ENCODE peak calls at places on chromosomes 13 and 19, in nine cellular contexts. M is psoas muscle, Q is SK-N-SH, H is brain microvascular endothelial cell, Z is GM06990, Y is AG04450, P is A673, K is mammary epithelial cell, J is endothelial cell. V is an unnamed sample.

GRCh38 chr19:18845961-18846360 is 14.2 kb downstream of the UPF1 start:
- DNase-seq in M (peak; percentile 46), Q (peak; percentile 3), H (no peak), Z (no peak), Y (no peak), P (no peak), K (no peak), J (no peak), V (no peak)

GRCh38 chr13:31204592-31204991 is 4.8 kb downstream of the B3GLCT start:
- DNase-seq in M (no peak), Q (peak; percentile 40), H (peak; percentile 54), Z (no peak), Y (no peak), P (peak; percentile 47), K (peak; percentile 58), J (no peak), V (no peak)

GRCh38 chr13:47327856-47328255 is 431.0 kb upstream of the HTR2A start:
- DNase-seq in M (no peak), Q (no peak), H (no peak), Z (no peak), Y (no peak), P (no peak), K (no peak), J (no peak), V (no peak)

GRCh38 chr13:27621116-27621365 is 651 bp upstream of the POLR1D start:
- DNase-seq in M (no peak), Q (no peak), H (no peak), Z (no peak), Y (no peak), P (peak; percentile 57), K (no peak), J (no peak), V (no peak)

GRCh38 chr19:15556634-15557181 is 48.4 kb downstream of the CYP4F22 start:
- DNase-seq in M (no peak), Q (no peak), H (no peak), Z (no peak), Y (no peak), P (no peak), K (no peak), J (no peak), V (no peak)

GRCh38 chr13:60392136-60392535 is 4.9 kb upstream of the TDRD3 start:
- DNase-seq in M (no peak), Q (no peak), H (no peak), Z (no peak), Y (no peak), P (no peak), K (no peak), J (no peak), V (no peak)

GRCh38 chr19:17402982-17403855 is 2.2 kb downstream of the BST2 start:
- DNase-seq in M (no peak), Q (peak; percentile 98), H (peak; percentile 7), Z (no peak), Y (no peak), P (no peak), K (no peak), J (peak; percentile 67), V (no peak)

GRCh38 chr13:46124967-46125933 is 20.4 kb upstream of the CPB2 start:
- DNase-seq in M (no peak), Q (no peak), H (no peak), Z (no peak), Y (no peak), P (peak; percentile 95), K (no peak), J (no peak), V (no peak)

DNA sequence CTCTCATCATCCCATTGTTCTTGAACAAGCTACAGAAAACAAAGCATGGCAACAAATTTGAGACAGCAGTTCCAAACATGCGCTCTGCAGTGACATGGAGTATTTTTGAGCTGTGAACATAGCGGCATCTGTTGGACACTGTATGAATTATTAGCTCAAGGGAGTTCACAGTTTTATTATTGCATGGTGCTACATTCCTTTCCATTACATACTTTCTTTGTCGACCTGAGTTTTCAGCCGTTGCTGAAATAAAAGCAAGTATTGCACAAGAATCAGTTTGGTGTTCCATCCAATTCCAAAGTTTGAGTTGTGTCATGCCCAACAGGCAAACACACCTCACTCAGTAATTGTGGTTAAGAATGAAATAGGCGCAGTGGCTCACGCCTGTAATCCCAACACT is 30.1 kb upstream of the METTL21C start:
- DNase-seq in M (no peak), Q (peak; percentile 29), H (peak; percentile 54), Z (no peak), Y (no peak), P (peak; percentile 60), K (peak; percentile 93), J (no peak), V (no peak)
- TF ChIP-seq CTCF in M (peak; percentile 63), Q (peak; percentile 67), H (peak; percentile 63), Z (peak; percentile 18), Y (peak; percentile 36), P (peak; percentile 65), K (peak; percentile 74), J (no peak), V (no peak)

GRCh38 chr13:95559100-95559499 is 6.6 kb downstream of the CLDN10 start:
- DNase-seq in M (no peak), Q (no peak), H (no peak), Z (no peak), Y (no peak), P (no peak), K (no peak), J (no peak), V (no peak)

GRCh38 chr13:95560387-95560786 is 7.9 kb downstream of the CLDN10 start:
- DNase-seq in M (no peak), Q (no peak), H (no peak), Z (no peak), Y (no peak), P (no peak), K (no peak), J (no peak), V (no peak)

GRCh38 chr13:95564948-95565347 is 12.4 kb downstream of the CLDN10 start:
- DNase-seq in M (no peak), Q (no peak), H (no peak), Z (no peak), Y (no peak), P (no peak), K (peak; percentile 81), J (no peak), V (no peak)

GRCh38 chr13:95568131-95568530 is 15.6 kb downstream of the CLDN10 start:
- DNase-seq in M (no peak), Q (no peak), H (no peak), Z (no peak), Y (no peak), P (no peak), K (no peak), J (no peak), V (no peak)

GRCh38 chr13:95564091-95564490 is 11.6 kb downstream of the CLDN10 start:
- DNase-seq in M (no peak), Q (no peak), H (no peak), Z (no peak), Y (no peak), P (no peak), K (no peak), J (no peak), V (no peak)
- TF ChIP-seq CTCF in M (peak; percentile 20), Q (peak; percentile 43), H (peak; percentile 47), Z (no peak), Y (no peak), P (no peak), K (peak; percentile 10), J (no peak), V (no peak)

GRCh38 chr19:31356587-31357314 is 7.5 kb upstream of the TSHZ3 start:
- DNase-seq in M (peak; percentile 58), Q (peak; percentile 32), H (no peak), Z (no peak), Y (no peak), P (no peak), K (no peak), J (peak; percentile 66), V (no peak)

GRCh38 chr19:31354316-31354715 is 5.1 kb upstream of the TSHZ3 start:
- DNase-seq in M (no peak), Q (peak; percentile 22), H (no peak), Z (no peak), Y (no peak), P (no peak), K (no peak), J (no peak), V (no peak)

GRCh38 chr19:31355330-31356289 is 6.4 kb upstream of the TSHZ3 start:
- DNase-seq in M (no peak), Q (peak; percentile 16), H (no peak), Z (no peak), Y (no peak), P (no peak), K (no peak), J (no peak), V (no peak)

GRCh38 chr19:31354919-31355318 is 5.7 kb upstream of the TSHZ3 start:
- DNase-seq in M (no peak), Q (no peak), H (no peak), Z (no peak), Y (no peak), P (no peak), K (no peak), J (peak; percentile 38), V (no peak)

DNA sequence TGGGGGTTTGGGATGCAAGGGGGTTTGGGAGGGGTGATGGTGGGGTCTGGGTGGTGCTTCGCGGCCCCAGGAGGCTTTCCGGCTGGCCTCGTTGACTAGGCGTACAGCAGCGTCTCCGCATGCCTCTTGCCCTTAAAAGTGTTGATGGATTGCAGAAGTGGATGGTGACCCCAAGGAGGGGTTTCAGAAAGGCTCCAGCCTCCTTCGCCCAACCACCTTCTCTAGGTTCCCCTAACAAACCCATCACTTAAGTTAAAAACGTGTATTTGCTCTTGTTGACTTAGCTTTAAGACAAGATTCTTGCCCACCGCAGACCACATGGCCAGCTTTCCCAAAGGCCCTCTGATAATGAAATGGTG is 8.1 kb upstream of the TSHZ3 start:
- DNase-seq in M (no peak), Q (no peak), H (no peak), Z (no peak), Y (no peak), P (no peak), K (no peak), J (no peak), V (no peak)
- TF ChIP-seq CTCF in M (no peak), Q (no peak), H (no peak), Z (no peak), Y (no peak), P (no peak), K (no peak), J (no peak), V (no peak)

GRCh38 chr13:110684388-110685056 is 21.4 kb downstream of the CARS2 start:
- DNase-seq in M (no peak), Q (no peak), H (no peak), Z (no peak), Y (no peak), P (no peak), K (no peak), J (no peak), V (no peak)

GRCh38 chr13:110681868-110682550 is 23.9 kb downstream of the CARS2 start:
- DNase-seq in M (no peak), Q (no peak), H (no peak), Z (no peak), Y (no peak), P (no peak), K (no peak), J (no peak), V (no peak)

GRCh38 chr13:110683921-110684320 is 22.0 kb downstream of the CARS2 start:
- DNase-seq in M (no peak), Q (no peak), H (no peak), Z (no peak), Y (no peak), P (no peak), K (no peak), J (no peak), V (no peak)

GRCh38 chr13:110682746-110683145 is 23.2 kb downstream of the CARS2 start:
- DNase-seq in M (no peak), Q (no peak), H (no peak), Z (no peak), Y (no peak), P (no peak), K (no peak), J (no peak), V (no peak)

DNA sequence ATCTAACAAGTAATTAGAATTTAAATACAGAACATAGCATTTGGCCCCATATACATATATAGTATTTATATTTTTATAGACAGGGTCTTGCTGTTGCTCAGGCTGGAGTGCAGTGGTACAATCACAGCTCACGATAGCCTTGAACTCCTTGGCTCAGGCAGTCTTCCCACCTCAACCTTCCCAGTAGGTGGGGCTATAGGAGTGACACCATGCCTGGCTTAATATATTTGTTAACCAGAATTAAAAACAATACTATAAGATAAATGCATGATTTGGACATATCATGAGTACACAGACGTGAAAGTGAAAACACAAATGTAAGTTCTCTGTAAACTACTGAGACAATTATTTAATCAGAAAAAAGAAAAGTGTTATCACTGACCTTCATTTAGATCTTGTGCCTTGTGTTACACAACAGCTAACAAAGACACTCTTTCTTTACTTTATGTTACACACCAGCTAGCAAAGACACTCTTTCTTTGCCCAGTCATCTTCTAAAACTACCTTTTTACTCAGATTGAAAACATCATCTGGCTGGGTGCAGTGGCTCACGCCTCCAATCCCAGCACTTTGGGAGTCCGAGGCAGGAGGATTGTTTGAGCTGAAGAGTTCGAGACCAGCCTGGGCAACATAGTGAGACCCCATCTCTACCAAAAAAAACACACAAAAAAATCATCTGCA is 22.6 kb downstream of the CARS2 start:
- DNase-seq in M (no peak), Q (no peak), H (no peak), Z (no peak), Y (no peak), P (peak; percentile 39), K (peak; percentile 20), J (no peak), V (no peak)
- TF ChIP-seq CTCF in M (peak; percentile 77), Q (peak; percentile 64), H (peak; percentile 56), Z (peak; percentile 8), Y (peak; percentile 45), P (peak; percentile 64), K (no peak), J (no peak), V (no peak)

V was measured in activated B cell treated with CpG ODN at 0.5 μM for 24 hours.